ENCODE peak calls at places on chromosomes 7 and 10, in seven cellular contexts. One of them, this sample, is unnamed. For H3K4me1, the result is how much of the 10 kb centered on the place peaks cover.

GRCh38 chr7:146655928-146656797 is 539.6 kb downstream of the CNTNAP2 start:
- DNase-seq in HCT116: no peak
- DNase-seq in IMR-90: no peak
- DNase-seq in breast epithelium: no peak
- DNase-seq in stomach: no peak
- DNase-seq in uterus: no peak
- DNase-seq in right lobe of liver: no peak
- DNase-seq in this sample: no peak

GRCh38 chr10:92689663-92690210 is at the start of gene HHEX:
- DNase-seq in HCT116: peak
- DNase-seq in IMR-90: peak
- DNase-seq in breast epithelium: no peak
- DNase-seq in stomach: peak
- DNase-seq in uterus: no peak
- DNase-seq in right lobe of liver: peak
- DNase-seq in this sample: peak

GRCh38 chr10:64977912-64978311 is 1456.7 kb downstream of the REEP3 start:
- DNase-seq in HCT116: no peak
- DNase-seq in IMR-90: no peak
- DNase-seq in breast epithelium: no peak
- DNase-seq in stomach: no peak
- DNase-seq in uterus: no peak
- DNase-seq in right lobe of liver: no peak
- DNase-seq in this sample: no peak

GRCh38 chr10:17454181-17454800 is at the start of gene ST8SIA6:
- DNase-seq in HCT116: no peak
- DNase-seq in IMR-90: peak
- DNase-seq in breast epithelium: no peak
- DNase-seq in stomach: peak
- DNase-seq in uterus: no peak
- DNase-seq in right lobe of liver: peak
- DNase-seq in this sample: peak

GRCh38 chr7:156607332-156608175 is 33.0 kb upstream of the RNF32 start:
- DNase-seq in HCT116: no peak
- DNase-seq in IMR-90: peak
- DNase-seq in breast epithelium: no peak
- DNase-seq in stomach: no peak
- DNase-seq in uterus: no peak
- DNase-seq in right lobe of liver: no peak
- DNase-seq in this sample: no peak

GRCh38 chr7:28645866-28646265 is 233.5 kb downstream of the CREB5 start:
- DNase-seq in HCT116: no peak
- DNase-seq in IMR-90: no peak
- DNase-seq in breast epithelium: no peak
- DNase-seq in stomach: no peak
- DNase-seq in uterus: no peak
- DNase-seq in right lobe of liver: no peak
- DNase-seq in this sample: no peak

GRCh38 chr7:73811760-73812168 is 19.0 kb upstream of the CLDN4 start:
- DNase-seq in HCT116: no peak
- DNase-seq in IMR-90: peak
- DNase-seq in breast epithelium: peak
- DNase-seq in stomach: peak
- DNase-seq in uterus: peak
- DNase-seq in right lobe of liver: peak
- DNase-seq in this sample: peak

GRCh38 chr10:101292194-101293006 is 61.6 kb upstream of the BTRC start:
- DNase-seq in HCT116: no peak
- DNase-seq in IMR-90: no peak
- DNase-seq in breast epithelium: no peak
- DNase-seq in stomach: no peak
- DNase-seq in uterus: no peak
- DNase-seq in right lobe of liver: no peak
- DNase-seq in this sample: no peak

GRCh38 chr10:44311563-44311905 is 73.4 kb downstream of the CXCL12 start:
- DNase-seq in HCT116: no peak
- DNase-seq in IMR-90: no peak
- DNase-seq in breast epithelium: no peak
- DNase-seq in stomach: no peak
- DNase-seq in uterus: no peak
- DNase-seq in right lobe of liver: no peak
- DNase-seq in this sample: no peak

GRCh38 chr7:128260069-128260468 is 19.0 kb downstream of the LEP start:
- DNase-seq in HCT116: no peak
- DNase-seq in IMR-90: no peak
- DNase-seq in breast epithelium: no peak
- DNase-seq in stomach: no peak
- DNase-seq in uterus: no peak
- DNase-seq in right lobe of liver: no peak
- DNase-seq in this sample: no peak

GRCh38 chr7:82945480-82945879 is 217.2 kb downstream of the PCLO start:
- DNase-seq in HCT116: no peak
- DNase-seq in IMR-90: no peak
- DNase-seq in breast epithelium: no peak
- DNase-seq in stomach: no peak
- DNase-seq in uterus: no peak
- DNase-seq in right lobe of liver: no peak
- DNase-seq in this sample: no peak

GRCh38 chr10:49446031-49446430 is 50.1 kb upstream of the DRGX start:
- DNase-seq in HCT116: no peak
- DNase-seq in IMR-90: peak
- DNase-seq in breast epithelium: no peak
- DNase-seq in stomach: no peak
- DNase-seq in uterus: no peak
- DNase-seq in right lobe of liver: no peak
- DNase-seq in this sample: no peak

GRCh38 chr7:126574276-126574675 is 678.5 kb downstream of the GRM8 start:
- DNase-seq in HCT116: no peak
- DNase-seq in IMR-90: no peak
- DNase-seq in breast epithelium: no peak
- DNase-seq in stomach: no peak
- DNase-seq in uterus: no peak
- DNase-seq in right lobe of liver: no peak
- DNase-seq in this sample: no peak

GRCh38 chr7:102288285-102288930 is 1.7 kb downstream of the SH2B2 start:
- DNase-seq in HCT116: no peak
- DNase-seq in IMR-90: no peak
- DNase-seq in breast epithelium: no peak
- DNase-seq in stomach: no peak
- DNase-seq in uterus: no peak
- DNase-seq in right lobe of liver: no peak
- DNase-seq in this sample: no peak

DNA sequence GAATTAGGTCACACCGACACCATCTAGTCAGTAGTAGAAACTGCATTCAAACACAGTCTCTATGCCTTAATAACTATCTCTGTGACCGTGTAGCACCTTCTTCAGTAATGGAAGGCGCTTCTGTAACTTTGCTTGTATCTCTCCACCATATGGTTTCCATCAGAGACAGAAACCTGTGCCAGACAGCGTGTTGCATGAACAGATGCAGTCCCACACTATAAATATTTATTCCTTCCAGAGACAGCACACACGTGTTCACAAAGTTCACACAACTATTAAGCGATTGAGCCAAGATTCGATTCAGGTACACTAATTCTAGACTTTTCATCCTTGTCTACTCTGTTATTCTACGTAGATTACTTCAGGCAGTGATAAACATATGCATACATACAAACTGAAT is 873.9 kb upstream of the MBL2 start:
- DNase-seq in HCT116: no peak
- DNase-seq in IMR-90: no peak
- DNase-seq in breast epithelium: no peak
- DNase-seq in stomach: no peak
- DNase-seq in uterus: no peak
- DNase-seq in right lobe of liver: no peak
- DNase-seq in this sample: no peak
- TF ChIP-seq POLR2A in HCT116: no peak
- TF ChIP-seq POLR2A in IMR-90: no peak
- TF ChIP-seq POLR2A in breast epithelium: no peak
- TF ChIP-seq POLR2A in stomach: no peak
- TF ChIP-seq POLR2A in uterus: no peak
- TF ChIP-seq POLR2A in right lobe of liver: no peak
- TF ChIP-seq POLR2A in this sample: no peak

GRCh38 chr7:2072798-2073197 is 159.9 kb downstream of the MAD1L1 start:
- DNase-seq in HCT116: no peak
- DNase-seq in IMR-90: no peak
- DNase-seq in breast epithelium: no peak
- DNase-seq in stomach: no peak
- DNase-seq in uterus: no peak
- DNase-seq in right lobe of liver: no peak
- DNase-seq in this sample: no peak
- H3K4me1 ChIP-seq in HCT116: under half
- H3K4me1 ChIP-seq in IMR-90: under half
- H3K4me1 ChIP-seq in breast epithelium: under half
- H3K4me1 ChIP-seq in stomach: under half
- H3K4me1 ChIP-seq in uterus: under half
- H3K4me1 ChIP-seq in right lobe of liver: under half
- H3K4me1 ChIP-seq in this sample: under half

DNA sequence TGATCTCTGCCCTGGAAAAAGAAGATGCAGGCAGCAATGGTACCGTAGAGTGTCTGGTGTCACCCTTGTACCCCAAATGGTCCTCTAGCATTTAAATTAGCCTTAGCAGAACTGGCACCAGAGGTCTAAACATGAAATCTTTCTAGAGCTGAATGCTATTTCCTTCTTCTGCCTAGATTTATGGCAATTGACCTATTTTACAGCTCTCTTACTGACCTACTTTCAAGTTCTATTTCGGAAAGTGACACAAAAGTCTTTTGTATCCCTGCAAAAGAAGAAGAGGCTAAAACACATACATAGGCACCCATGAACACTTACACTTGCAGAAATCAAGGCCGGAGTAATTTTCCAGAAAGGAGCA is 10.1 kb upstream of the ADAM12 start:
- DNase-seq in HCT116: no peak
- DNase-seq in IMR-90: no peak
- DNase-seq in breast epithelium: no peak
- DNase-seq in stomach: no peak
- DNase-seq in uterus: no peak
- DNase-seq in right lobe of liver: no peak
- DNase-seq in this sample: no peak
- TF ChIP-seq POLR2A in HCT116: no peak
- TF ChIP-seq POLR2A in IMR-90: no peak
- TF ChIP-seq POLR2A in breast epithelium: no peak
- TF ChIP-seq POLR2A in stomach: no peak
- TF ChIP-seq POLR2A in uterus: no peak
- TF ChIP-seq POLR2A in right lobe of liver: no peak
- TF ChIP-seq POLR2A in this sample: no peak

GRCh38 chr7:55066479-55066878 is 47.7 kb downstream of the EGFR start:
- DNase-seq in HCT116: no peak
- DNase-seq in IMR-90: no peak
- DNase-seq in breast epithelium: no peak
- DNase-seq in stomach: no peak
- DNase-seq in uterus: no peak
- DNase-seq in right lobe of liver: no peak
- DNase-seq in this sample: no peak

GRCh38 chr7:55067748-55068147 is 48.9 kb downstream of the EGFR start:
- DNase-seq in HCT116: no peak
- DNase-seq in IMR-90: no peak
- DNase-seq in breast epithelium: no peak
- DNase-seq in stomach: no peak
- DNase-seq in uterus: no peak
- DNase-seq in right lobe of liver: no peak
- DNase-seq in this sample: no peak

GRCh38 chr7:55065511-55066229 is 46.9 kb downstream of the EGFR start:
- DNase-seq in HCT116: peak
- DNase-seq in IMR-90: peak
- DNase-seq in breast epithelium: no peak
- DNase-seq in stomach: no peak
- DNase-seq in uterus: peak
- DNase-seq in right lobe of liver: no peak
- DNase-seq in this sample: no peak

GRCh38 chr7:55065079-55065478 is 46.3 kb downstream of the EGFR start:
- DNase-seq in HCT116: peak
- DNase-seq in IMR-90: peak
- DNase-seq in breast epithelium: no peak
- DNase-seq in stomach: no peak
- DNase-seq in uterus: peak
- DNase-seq in right lobe of liver: no peak
- DNase-seq in this sample: no peak

GRCh38 chr7:55066938-55067337 is 48.1 kb downstream of the EGFR start:
- DNase-seq in HCT116: no peak
- DNase-seq in IMR-90: no peak
- DNase-seq in breast epithelium: no peak
- DNase-seq in stomach: no peak
- DNase-seq in uterus: no peak
- DNase-seq in right lobe of liver: no peak
- DNase-seq in this sample: no peak
- H3K4me1 ChIP-seq in HCT116: under half
- H3K4me1 ChIP-seq in IMR-90: under half
- H3K4me1 ChIP-seq in breast epithelium: under half
- H3K4me1 ChIP-seq in stomach: under half
- H3K4me1 ChIP-seq in uterus: under half
- H3K4me1 ChIP-seq in right lobe of liver: under half
- H3K4me1 ChIP-seq in this sample: under half

GRCh38 chr10:119650692-119651513 is at the start of gene BAG3:
- DNase-seq in HCT116: peak
- DNase-seq in IMR-90: peak
- DNase-seq in breast epithelium: peak
- DNase-seq in stomach: peak
- DNase-seq in uterus: peak
- DNase-seq in right lobe of liver: peak
- DNase-seq in this sample: peak

GRCh38 chr10:119653209-119653608 is 2.0 kb downstream of the BAG3 start:
- DNase-seq in HCT116: no peak
- DNase-seq in IMR-90: peak
- DNase-seq in breast epithelium: no peak
- DNase-seq in stomach: no peak
- DNase-seq in uterus: no peak
- DNase-seq in right lobe of liver: no peak
- DNase-seq in this sample: peak

GRCh38 chr10:119654540-119654939 is 3.4 kb downstream of the BAG3 start:
- DNase-seq in HCT116: no peak
- DNase-seq in IMR-90: no peak
- DNase-seq in breast epithelium: peak
- DNase-seq in stomach: peak
- DNase-seq in uterus: peak
- DNase-seq in right lobe of liver: peak
- DNase-seq in this sample: peak

GRCh38 chr10:119651514-119652327 is 541 bp downstream of the BAG3 start:
- DNase-seq in HCT116: no peak
- DNase-seq in IMR-90: no peak
- DNase-seq in breast epithelium: no peak
- DNase-seq in stomach: peak
- DNase-seq in uterus: no peak
- DNase-seq in right lobe of liver: peak
- DNase-seq in this sample: no peak

DNA sequence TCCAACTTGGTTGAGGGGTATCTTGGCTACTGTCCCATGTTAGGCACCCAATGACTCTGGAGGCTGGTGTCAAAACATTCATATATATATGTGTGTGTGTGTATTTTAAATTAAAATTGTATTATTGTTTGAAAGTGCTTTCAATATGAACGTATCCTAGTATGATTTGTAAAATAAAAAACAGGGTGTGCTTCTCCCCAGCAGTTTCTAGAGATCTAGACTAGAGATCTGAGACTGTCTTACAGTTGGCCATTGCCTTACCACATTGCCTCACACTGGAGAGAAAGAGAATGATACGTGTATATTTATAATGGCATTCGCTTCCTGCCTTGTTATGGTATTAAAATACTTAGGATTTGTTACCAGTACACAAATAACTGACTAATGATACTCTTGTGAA is 1.2 kb downstream of the BAG3 start:
- DNase-seq in HCT116: peak
- DNase-seq in IMR-90: peak
- DNase-seq in breast epithelium: no peak
- DNase-seq in stomach: no peak
- DNase-seq in uterus: no peak
- DNase-seq in right lobe of liver: no peak
- DNase-seq in this sample: peak
- TF ChIP-seq POLR2A in HCT116: no peak
- TF ChIP-seq POLR2A in IMR-90: peak
- TF ChIP-seq POLR2A in breast epithelium: no peak
- TF ChIP-seq POLR2A in stomach: no peak
- TF ChIP-seq POLR2A in uterus: no peak
- TF ChIP-seq POLR2A in right lobe of liver: peak
- TF ChIP-seq POLR2A in this sample: peak